ENCODE peak calls at places on chromosomes 3 and 15, in eight cellular contexts. J, M, V, S, E, R, N and W are unnamed samples.

GRCh38 chr3:74349035-74349434 is 265.4 kb downstream of the CNTN3 start:
- DNase-seq in S (no peak), E (no peak), N (no peak), M (no peak), R (no peak), V (no peak), J (no peak), W (no peak)

GRCh38 chr3:50825841-50826240 is 151.1 kb downstream of the DOCK3 start:
- DNase-seq in V (no peak), R (no peak), E (no peak), S (no peak), J (no peak), N (no peak), M (no peak), W (peak)

GRCh38 chr3:172919297-172919683 is 168.8 kb downstream of the ECT2 start:
- DNase-seq in S (no peak), E (no peak), R (no peak), N (no peak), M (no peak), V (no peak), J (no peak), W (no peak)

GRCh38 chr3:119420196-119420595 is 43.2 kb downstream of the TMEM39A start:
- DNase-seq in J (no peak), M (no peak), E (no peak), V (no peak), R (no peak), N (no peak), S (no peak), W (no peak)

GRCh38 chr3:46098319-46098761 is 71.1 kb upstream of the XCR1 start:
- DNase-seq in S (no peak), R (peak), V (no peak), E (no peak), N (peak), J (peak), M (peak), W (peak)

GRCh38 chr3:140384028-140384771 is 293.7 kb upstream of the TRIM42 start:
- DNase-seq in S (peak), M (no peak), E (no peak), N (no peak), R (no peak), V (no peak), J (no peak), W (no peak)

GRCh38 chr15:99981839-99982658 is 248.8 kb upstream of the LYSMD4 start:
- DNase-seq in M (no peak), S (no peak), E (no peak), N (no peak), R (no peak), V (no peak), J (no peak), W (no peak)

GRCh38 chr15:38134252-38134651 is 118.4 kb upstream of the SPRED1 start:
- DNase-seq in N (no peak), E (no peak), M (no peak), V (no peak), R (no peak), S (no peak), J (no peak), W (no peak)

GRCh38 chr15:75143738-75144334 is 57.8 kb upstream of the C15orf39 start:
- DNase-seq in M (no peak), E (no peak), J (no peak), V (no peak), N (no peak), S (no peak), R (no peak), W (peak)

GRCh38 chr3:143119009-143119914 is at the start of gene CHST2:
- DNase-seq in N (peak), R (peak), E (peak), S (peak), V (peak), J (peak), M (peak), W (peak)

GRCh38 chr3:105274958-105275357 is 91.8 kb upstream of the ALCAM start:
- DNase-seq in E (no peak), S (no peak), R (no peak), N (peak), M (no peak), V (no peak), J (peak), W (peak)

GRCh38 chr3:72924055-72924454 is 36.2 kb downstream of the GXYLT2 start:
- DNase-seq in E (no peak), M (no peak), S (no peak), V (no peak), N (no peak), J (no peak), R (no peak), W (no peak)
- H3K27ac ChIP-seq in E (no peak), M (no peak), S (no peak), V (no peak), N (no peak), J (no peak), R (no peak), W (no peak)

GRCh38 chr15:78257681-78258080 is 6.7 kb upstream of the DNAJA4 start:
- DNase-seq in S (no peak), V (no peak), M (no peak), E (no peak), N (no peak), R (no peak), J (no peak), W (no peak)
- H3K27ac ChIP-seq in S (no peak), V (peak), M (no peak), E (no peak), N (no peak), R (no peak), J (no peak), W (no peak)

GRCh38 chr3:5262507-5262906 is 75.0 kb downstream of the EDEM1 start:
- DNase-seq in J (no peak), N (no peak), E (no peak), R (no peak), M (no peak), V (no peak), S (no peak), W (no peak)

GRCh38 chr3:5258526-5258925 is 71.0 kb downstream of the EDEM1 start:
- DNase-seq in M (no peak), S (no peak), N (no peak), R (no peak), E (no peak), J (no peak), V (no peak), W (no peak)

GRCh38 chr3:5264093-5264610 is 76.6 kb downstream of the EDEM1 start:
- DNase-seq in R (no peak), N (peak), E (no peak), J (no peak), M (no peak), V (no peak), S (no peak), W (no peak)

GRCh38 chr3:5264896-5265770 is 77.6 kb downstream of the EDEM1 start:
- DNase-seq in V (no peak), J (no peak), R (no peak), S (no peak), E (no peak), M (no peak), N (peak), W (no peak)

GRCh38 chr3:5260992-5261501 is 73.5 kb downstream of the EDEM1 start:
- DNase-seq in E (no peak), S (no peak), J (no peak), M (no peak), R (no peak), V (no peak), N (no peak), W (no peak)
- H3K27ac ChIP-seq in E (no peak), S (no peak), J (no peak), M (peak), R (no peak), V (no peak), N (no peak), W (no peak)

DNA sequence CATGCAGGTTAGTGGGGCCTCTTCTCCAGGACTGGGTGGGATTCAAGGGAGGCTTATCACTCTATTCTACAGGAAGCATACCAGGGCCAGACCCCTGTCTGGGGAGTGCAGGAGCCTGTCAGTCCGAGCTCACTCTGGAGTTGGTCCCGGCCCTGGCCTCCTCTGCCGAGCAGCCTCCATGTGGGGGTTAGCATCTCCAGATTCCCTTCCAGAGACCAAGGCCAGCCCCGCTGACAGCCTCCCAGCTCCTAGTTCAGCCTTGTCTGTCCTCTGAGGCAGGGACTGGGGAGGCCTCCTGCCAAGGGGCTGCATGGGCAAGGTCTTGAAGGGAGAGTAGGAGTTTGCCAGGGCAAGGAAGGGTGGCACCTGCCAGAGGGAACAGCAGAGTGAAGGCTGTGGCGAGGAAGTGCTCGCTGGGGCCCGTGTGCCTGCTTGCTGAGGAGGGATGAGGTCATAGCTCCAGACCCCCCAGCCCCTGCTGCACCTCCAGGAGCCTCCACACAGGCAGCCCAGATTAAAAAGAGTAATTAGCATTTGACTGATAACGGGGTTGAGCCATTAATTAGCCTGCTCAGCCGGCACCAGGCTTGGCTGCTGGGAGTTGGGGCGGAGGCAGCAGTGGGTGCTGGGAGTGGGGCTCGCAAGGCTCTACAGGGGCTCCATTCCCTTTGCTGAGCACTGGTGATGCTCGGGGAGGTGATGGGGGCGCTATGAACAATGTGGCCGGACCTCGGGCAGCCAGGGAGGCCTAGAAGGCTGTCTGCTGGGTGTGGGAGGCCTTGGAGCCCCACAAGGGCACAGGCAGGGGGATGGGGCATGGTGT is 54.3 kb downstream of the DNAJB8 start:
- DNase-seq in M (no peak), S (no peak), E (no peak), N (no peak), V (no peak), J (no peak), R (no peak), W (no peak)
- H3K27ac ChIP-seq in M (no peak), S (no peak), E (no peak), N (no peak), V (no peak), J (no peak), R (no peak), W (no peak)

GRCh38 chr3:181457190-181457589 is 254.5 kb upstream of the SOX2 start:
- DNase-seq in S (no peak), E (no peak), M (no peak), R (no peak), N (no peak), J (no peak), V (peak), W (no peak)
- H3K27ac ChIP-seq in S (no peak), E (no peak), M (no peak), R (no peak), N (no peak), J (no peak), V (peak), W (no peak)

DNA sequence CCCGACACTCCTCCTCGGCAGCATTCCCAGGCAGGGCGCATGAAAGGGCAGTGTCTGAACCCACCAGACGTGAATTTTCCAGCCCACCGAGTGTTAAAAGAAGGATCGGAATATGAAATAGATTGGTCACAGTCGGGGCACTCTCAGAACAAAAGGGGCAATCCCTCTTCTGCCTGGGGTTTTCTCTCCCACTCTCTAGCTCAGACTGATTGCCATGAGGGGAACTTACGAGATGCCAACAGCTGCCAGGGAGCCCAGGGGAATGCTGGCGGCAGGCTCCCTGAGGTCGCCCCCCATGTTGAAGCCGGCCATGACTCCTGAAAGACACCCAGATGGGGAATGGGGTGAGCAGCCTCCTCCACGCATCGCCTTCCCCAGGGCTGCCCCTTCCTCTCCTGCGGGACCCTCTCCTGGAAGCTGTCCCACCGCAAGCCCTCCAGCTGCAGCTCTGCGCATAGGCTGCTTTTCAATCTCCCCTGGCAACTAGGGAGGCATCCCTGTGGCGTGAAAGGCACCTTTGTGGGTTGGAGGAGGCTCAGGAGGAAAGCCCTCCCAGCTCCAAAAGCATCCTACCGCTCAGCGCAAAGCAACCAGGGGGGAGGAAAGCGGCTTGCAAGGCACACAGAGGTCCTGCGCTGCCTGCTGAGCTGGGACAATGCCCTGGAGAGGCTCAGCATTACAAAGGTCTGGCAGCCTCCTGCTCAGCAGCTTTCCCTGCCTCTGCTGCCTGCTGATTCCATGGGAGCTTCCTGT is 64.7 kb upstream of the HEG1 start:
- DNase-seq in E (peak), J (no peak), V (peak), R (no peak), S (no peak), N (no peak), M (no peak), W (peak)
- H3K27ac ChIP-seq in E (no peak), J (no peak), V (peak), R (no peak), S (no peak), N (no peak), M (no peak), W (no peak)

GRCh38 chr15:94456246-94456645 is 224.9 kb downstream of the MCTP2 start:
- DNase-seq in N (no peak), S (no peak), M (no peak), V (no peak), J (no peak), E (no peak), R (no peak), W (no peak)

GRCh38 chr15:94455297-94455696 is 223.9 kb downstream of the MCTP2 start:
- DNase-seq in N (no peak), V (no peak), J (no peak), S (no peak), E (no peak), M (no peak), R (no peak), W (no peak)

GRCh38 chr15:94451461-94451860 is 220.1 kb downstream of the MCTP2 start:
- DNase-seq in N (peak), J (no peak), V (no peak), S (no peak), R (no peak), M (no peak), E (no peak), W (no peak)

GRCh38 chr15:94453227-94453626 is 221.9 kb downstream of the MCTP2 start:
- DNase-seq in M (no peak), S (no peak), E (no peak), R (no peak), J (no peak), V (no peak), N (peak), W (no peak)
- H3K27ac ChIP-seq in M (no peak), S (no peak), E (no peak), R (no peak), J (no peak), V (no peak), N (no peak), W (no peak)

GRCh38 chr15:63505842-63506222 is 1.4 kb downstream of the USP3 start:
- DNase-seq in E (no peak), V (no peak), S (no peak), M (no peak), N (no peak), J (no peak), R (no peak), W (no peak)
- H3K27ac ChIP-seq in E (no peak), V (peak), S (peak), M (peak), N (no peak), J (peak), R (peak), W (peak)

GRCh38 chr3:128198313-128198712 is 45.0 kb downstream of the EEFSEC start:
- DNase-seq in V (no peak), M (no peak), R (no peak), N (no peak), J (no peak), S (no peak), E (no peak), W (no peak)
- H3K27ac ChIP-seq in V (no peak), M (no peak), R (no peak), N (no peak), J (no peak), S (no peak), E (no peak), W (no peak)

GRCh38 chr3:20128378-20128777 is 57.6 kb downstream of the SGO1 start:
- DNase-seq in M (no peak), E (no peak), R (no peak), S (no peak), N (no peak), J (no peak), V (no peak), W (no peak)

GRCh38 chr3:20125912-20126311 is 60.1 kb downstream of the SGO1 start:
- DNase-seq in N (no peak), R (no peak), S (no peak), M (no peak), E (no peak), V (no peak), J (no peak), W (peak)

GRCh38 chr3:20121088-20121487 is 64.9 kb downstream of the SGO1 start:
- DNase-seq in M (no peak), V (no peak), N (peak), R (no peak), J (no peak), S (no peak), E (no peak), W (no peak)

GRCh38 chr3:20123121-20123652 is 62.8 kb downstream of the SGO1 start:
- DNase-seq in J (no peak), V (no peak), E (no peak), N (no peak), M (no peak), S (no peak), R (no peak), W (peak)

DNA sequence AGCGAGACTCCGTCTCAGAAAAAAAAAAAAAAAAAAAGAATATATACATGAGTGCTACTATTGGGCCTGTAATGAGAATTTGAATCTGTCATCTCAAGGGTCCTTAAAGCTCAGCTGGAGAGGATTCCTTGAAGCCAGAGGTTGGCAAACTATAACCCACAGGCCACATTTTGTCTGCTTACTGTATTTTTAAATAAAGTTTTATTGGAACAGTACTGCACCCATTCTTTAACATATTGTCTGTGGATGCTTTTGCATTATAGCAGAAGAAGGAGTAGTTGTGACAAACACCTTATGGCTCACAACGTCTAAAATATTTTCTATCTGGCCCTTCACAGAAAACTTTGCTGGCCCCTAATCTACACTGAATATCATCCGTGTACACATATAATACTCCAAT is 60.7 kb downstream of the SGO1 start:
- DNase-seq in S (no peak), R (no peak), M (no peak), V (no peak), J (no peak), N (no peak), E (no peak), W (no peak)
- H3K27ac ChIP-seq in S (no peak), R (no peak), M (no peak), V (no peak), J (no peak), N (no peak), E (no peak), W (no peak)